ENCODE peak calls at places on chromosome 5, in four cellular contexts. R is mammary epithelial cell, T is fibroblast of the conjunctiva, G is mucosa of descending colon. Q is an unnamed sample.

GRCh38 chr5:25128606-25129005 is 483.8 kb upstream of the CDH10 start:
- DNase-seq in T (no peak), G (no peak), R (no peak), Q (no peak)

GRCh38 chr5:5025098-5025773 is 114.9 kb upstream of the ADAMTS16 start:
- DNase-seq in G (no peak), T (no peak), R (no peak), Q (no peak)

GRCh38 chr5:172592881-172593280 is 48.2 kb upstream of the NEURL1B start:
- DNase-seq in R (no peak), G (no peak), T (no peak), Q (no peak)

GRCh38 chr5:131515348-131515747 is 119.7 kb downstream of the RAPGEF6 start:
- DNase-seq in G (no peak), R (no peak), T (no peak), Q (no peak)

GRCh38 chr5:169914766-169915165 is 65.5 kb downstream of the INSYN2B start:
- DNase-seq in G (no peak), T (peak), R (peak), Q (no peak)

GRCh38 chr5:39100301-39100850 is 26.2 kb upstream of the RICTOR start:
- DNase-seq in R (peak), G (no peak), T (no peak), Q (no peak)

GRCh38 chr5:55071413-55071812 is 31.0 kb upstream of the GZMA start:
- DNase-seq in G (no peak), R (no peak), T (no peak), Q (no peak)

GRCh38 chr5:90877049-90877448 is 318.5 kb downstream of the ADGRV1 start:
- DNase-seq in G (no peak), T (no peak), R (no peak), Q (no peak)

GRCh38 chr5:170330568-170331054 is 33.0 kb upstream of the LCP2 start:
- DNase-seq in R (no peak), T (no peak), G (no peak), Q (no peak)

Q was measured in lower lobe of right lung.